ENCODE peak calls at places on chromosomes 3 and 15, in five cellular contexts. B is heart right ventricle, S is kidney, Y is fibroblast of lung, P is ovary. A is an unnamed sample. For H3K4me1, the result is how much of the 10 kb centered on the place peaks cover.

GRCh38 chr3:18300916-18301315 is 124.2 kb downstream of the SATB1 start:
- DNase-seq in Y (no peak), P (no peak), S (no peak), B (no peak), A (no peak)

GRCh38 chr15:72532991-72533601 is 59.0 kb downstream of the ARIH1 start:
- DNase-seq in S (no peak), Y (no peak), B (no peak), P (no peak), A (no peak)

GRCh38 chr3:106913966-106914365 is 463.3 kb upstream of the CCDC54 start:
- DNase-seq in P (no peak), S (no peak), B (no peak), Y (no peak), A (no peak)

GRCh38 chr3:89059201-89059600 is 48.2 kb upstream of the EPHA3 start:
- DNase-seq in B (no peak), Y (peak), P (no peak), S (no peak), A (peak)

GRCh38 chr3:144031938-144032337 is 60.3 kb downstream of the DIPK2A start:
- DNase-seq in P (peak), S (no peak), B (peak), Y (peak), A (no peak)

GRCh38 chr15:23750179-23750578 is 63.1 kb upstream of the NDN start:
- DNase-seq in Y (no peak), B (no peak), P (no peak), S (no peak), A (no peak)

GRCh38 chr3:1578105-1578833 is 485.4 kb downstream of the CNTN6 start:
- DNase-seq in P (no peak), B (no peak), S (no peak), Y (peak), A (no peak)

GRCh38 chr3:97942801-97943546 is 29.3 kb downstream of the RIOX2 start:
- DNase-seq in B (no peak), S (no peak), Y (no peak), P (no peak), A (no peak)

GRCh38 chr3:72663429-72663828 is 184.8 kb downstream of the SHQ1 start:
- DNase-seq in Y (no peak), B (no peak), P (no peak), S (no peak), A (no peak)

GRCh38 chr3:4978259-4978965 is 825 bp upstream of the BHLHE40 start:
- DNase-seq in B (peak), S (peak), P (peak), Y (peak), A (peak)

GRCh38 chr3:20060924-20061323 is 20.7 kb downstream of the KAT2B start:
- DNase-seq in S (no peak), B (no peak), P (no peak), Y (peak), A (no peak)

GRCh38 chr3:16124636-16125035 is 49.8 kb upstream of the GALNT15 start:
- DNase-seq in Y (peak), P (no peak), S (no peak), B (no peak), A (no peak)

GRCh38 chr3:41464858-41465257 is 265.6 kb downstream of the CTNNB1 start:
- DNase-seq in P (no peak), Y (peak), B (no peak), S (no peak), A (no peak)

GRCh38 chr3:34419801-34420200 is 621.4 kb downstream of the PDCD6IP start:
- DNase-seq in B (no peak), Y (no peak), S (no peak), P (no peak), A (no peak)

GRCh38 chr3:52216585-52217408 is 8.6 kb downstream of the TLR9 start:
- DNase-seq in S (peak), B (peak), Y (peak), P (peak), A (peak)

GRCh38 chr3:13708301-13708700 is 159.4 kb downstream of the FBLN2 start:
- DNase-seq in Y (no peak), P (no peak), S (peak), B (no peak), A (no peak)
- TF ChIP-seq CTCF in Y (no peak), P (no peak), S (no peak), B (no peak), A (no peak)

GRCh38 chr3:11616551-11616950 is 27.2 kb downstream of the VGLL4 start:
- DNase-seq in P (no peak), S (no peak), Y (peak), B (no peak), A (no peak)
- H3K4me1 ChIP-seq in P (under half), S (under half), Y (under half), B (half or more), A (half or more)

GRCh38 chr3:113697192-113698090 is 999 bp upstream of the USF3 start:
- DNase-seq in B (no peak), P (peak), S (no peak), Y (no peak), A (peak)

GRCh38 chr3:113698891-113699465 is 2.5 kb upstream of the USF3 start:
- DNase-seq in S (no peak), B (peak), P (peak), Y (peak), A (peak)

GRCh38 chr3:113695818-113696645 is at the start of gene USF3:
- DNase-seq in B (peak), Y (peak), P (peak), S (peak), A (peak)

GRCh38 chr3:113696658-113697191 is 283 bp upstream of the USF3 start:
- DNase-seq in P (peak), B (peak), S (peak), Y (peak), A (peak)

GRCh38 chr3:113698213-113698742 is 1.8 kb upstream of the USF3 start:
- DNase-seq in Y (no peak), B (no peak), S (no peak), P (no peak), A (no peak)
- H3K27ac ChIP-seq in Y (no peak), B (peak), S (no peak), P (peak), A (peak)

GRCh38 chr3:146504546-146505197 is 35.3 kb upstream of the PLSCR2 start:
- DNase-seq in B (no peak), P (no peak), Y (peak), S (no peak), A (no peak)

GRCh38 chr3:146501752-146502151 is 32.4 kb upstream of the PLSCR2 start:
- DNase-seq in P (no peak), S (no peak), Y (no peak), B (no peak), A (no peak)

GRCh38 chr3:146505496-146505895 is 36.1 kb upstream of the PLSCR2 start:
- DNase-seq in Y (no peak), B (no peak), S (no peak), P (no peak), A (no peak)

GRCh38 chr3:146503459-146504202 is 34.3 kb upstream of the PLSCR2 start:
- DNase-seq in S (peak), P (no peak), Y (peak), B (no peak), A (no peak)

GRCh38 chr3:146502887-146503458 is 33.6 kb upstream of the PLSCR2 start:
- DNase-seq in B (no peak), S (no peak), Y (peak), P (no peak), A (no peak)
- TF ChIP-seq CTCF in B (no peak), S (no peak), Y (no peak), P (no peak), A (no peak)

DNA sequence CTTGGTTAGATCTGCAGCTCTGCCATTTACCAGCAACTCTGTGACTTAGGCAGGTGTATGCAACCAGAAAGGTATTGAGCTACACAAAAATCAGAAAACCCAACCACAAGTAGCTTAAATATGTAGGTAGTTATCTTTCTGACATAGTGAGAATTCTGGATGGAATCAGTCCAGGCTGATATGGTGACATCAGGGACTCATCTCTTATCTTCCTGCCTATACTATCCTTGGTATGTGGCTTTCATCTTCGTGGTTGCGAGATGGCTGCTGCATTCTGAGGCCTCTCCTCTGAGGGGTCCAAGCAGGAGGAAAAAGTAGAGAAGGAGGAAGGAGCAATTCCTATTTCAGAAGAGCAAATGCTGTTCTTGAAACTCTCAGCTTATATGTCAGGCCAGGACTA is 40.0 kb downstream of the CTDSPL start:
- DNase-seq in B (no peak), S (no peak), Y (no peak), P (no peak), A (no peak)
- H3K4me1 ChIP-seq in B (half or more), S (under half), Y (under half), P (under half), A (half or more)

GRCh38 chr15:48421362-48421761 is 90.1 kb downstream of the DUT start:
- DNase-seq in S (no peak), Y (no peak), P (no peak), B (no peak), A (no peak)

GRCh38 chr15:48424076-48424475 is 92.8 kb downstream of the DUT start:
- DNase-seq in Y (peak), S (no peak), P (no peak), B (no peak), A (no peak)

GRCh38 chr15:48419896-48420295 is 88.7 kb downstream of the DUT start:
- DNase-seq in Y (no peak), B (no peak), S (no peak), P (no peak), A (no peak)

GRCh38 chr15:48423342-48423741 is 92.1 kb downstream of the DUT start:
- DNase-seq in Y (no peak), P (no peak), S (no peak), B (no peak), A (no peak)

GRCh38 chr15:48422401-48422800 is 91.2 kb downstream of the DUT start:
- DNase-seq in S (no peak), P (no peak), Y (no peak), B (no peak), A (no peak)
- H3K27ac ChIP-seq in S (no peak), P (no peak), Y (no peak), B (no peak), A (no peak)

GRCh38 chr3:141779667-141780066 is 16.5 kb downstream of the GRK7 start:
- DNase-seq in P (no peak), B (no peak), Y (no peak), S (no peak), A (no peak)

GRCh38 chr3:141783632-141784031 is 20.4 kb downstream of the GRK7 start:
- DNase-seq in B (no peak), Y (no peak), S (no peak), P (no peak), A (no peak)

GRCh38 chr3:141777957-141778813 is 15.0 kb downstream of the GRK7 start:
- DNase-seq in B (no peak), S (no peak), Y (no peak), P (no peak), A (no peak)

GRCh38 chr3:141784096-141784495 is 20.9 kb downstream of the GRK7 start:
- DNase-seq in P (no peak), Y (no peak), S (no peak), B (no peak), A (no peak)

GRCh38 chr3:141782386-141782932 is 19.3 kb downstream of the GRK7 start:
- DNase-seq in B (no peak), P (no peak), S (no peak), Y (no peak), A (no peak)
- TF ChIP-seq CTCF in B (peak), P (no peak), S (peak), Y (peak), A (no peak)

A was measured in lower lobe of right lung.